ENCODE peak calls at places on chromosomes 6 and 20, in nine cellular contexts. Y is choroid plexus epithelial cell, Q is glutamatergic neuron, K is astrocyte of the cerebellum, J is HFF-Myc, Z is GM20000, R is HCT116, B is stomach, S is ovary. F is an unnamed sample.
A peak's percentile ranks its signal among the peaks of the same experiment; 100 is the strongest.

GRCh38 chr6:16473184-16473907 is 235.0 kb downstream of the GMPR start:
- DNase-seq in K (no peak), R (no peak), J (no peak), Y (no peak), Z (peak; percentile 34), S (no peak), B (no peak), Q (no peak), F (no peak)

GRCh38 chr6:16146028-16146427 is 17.1 kb downstream of the MYLIP start:
- DNase-seq in Y (no peak), K (no peak), S (no peak), J (no peak), Q (no peak), B (no peak), Z (no peak), R (no peak), F (peak; percentile 5)

GRCh38 chr6:155121699-155122098 is 126.6 kb downstream of the TIAM2 start:
- DNase-seq in Q (peak; percentile 80), S (no peak), R (no peak), K (no peak), J (no peak), Z (no peak), Y (no peak), B (no peak), F (no peak)

GRCh38 chr20:57123139-57123903 is 143.1 kb downstream of the BMP7 start:
- DNase-seq in J (no peak), R (no peak), Y (no peak), S (no peak), Q (no peak), B (no peak), K (no peak), Z (no peak), F (no peak)

GRCh38 chr6:155079985-155080452 is 84.9 kb downstream of the TIAM2 start:
- DNase-seq in Q (no peak), R (no peak), J (no peak), Y (no peak), B (no peak), K (no peak), Z (no peak), S (no peak), F (no peak)

GRCh38 chr6:20564269-20564668 is 30.0 kb downstream of the CDKAL1 start:
- DNase-seq in B (no peak), S (no peak), Q (no peak), K (peak; percentile 20), Y (peak; percentile 42), J (no peak), Z (peak; percentile 26), R (peak; percentile 19), F (no peak)

GRCh38 chr6:16729183-16729696 is 32.0 kb downstream of the ATXN1 start:
- DNase-seq in S (no peak), Z (no peak), K (no peak), B (no peak), Y (peak; percentile 74), Q (no peak), J (no peak), R (no peak), F (no peak)

GRCh38 chr6:7461416-7461815 is 71.8 kb downstream of the RIOK1 start:
- DNase-seq in Z (no peak), Q (no peak), Y (no peak), K (no peak), J (no peak), R (no peak), B (no peak), S (no peak), F (no peak)

GRCh38 chr6:109527989-109528388 is 45.0 kb upstream of the ZBTB24 start:
- DNase-seq in Y (peak; percentile 39), Q (no peak), B (no peak), K (no peak), J (no peak), R (peak; percentile 21), S (no peak), Z (no peak), F (no peak)

GRCh38 chr6:170152111-170152926 is 138.6 kb downstream of the DLL1 start:
- DNase-seq in Q (peak; percentile 54), R (no peak), Y (no peak), J (no peak), B (peak; percentile 80), S (no peak), Z (no peak), K (peak; percentile 78), F (peak; percentile 53)

GRCh38 chr6:50956014-50956413 is 137.3 kb downstream of the TFAP2B start:
- DNase-seq in Z (no peak), B (no peak), Y (no peak), K (no peak), J (no peak), S (no peak), R (no peak), Q (no peak), F (no peak)

GRCh38 chr6:165056292-165056691 is 253.1 kb downstream of the C6orf118 start:
- DNase-seq in S (no peak), Q (no peak), Z (no peak), J (no peak), K (no peak), R (no peak), Y (no peak), B (no peak), F (no peak)

GRCh38 chr6:490251-491037 is 98.9 kb downstream of the IRF4 start:
- DNase-seq in R (no peak), S (no peak), Q (no peak), J (no peak), Z (no peak), K (no peak), B (no peak), Y (no peak), F (no peak)

GRCh38 chr6:102717737-102718427 is 1324.4 kb downstream of the GRIK2 start:
- DNase-seq in R (no peak), Q (no peak), K (no peak), Z (no peak), J (no peak), S (no peak), B (no peak), Y (no peak), F (no peak)

GRCh38 chr20:20207291-20207690 is 155.0 kb downstream of the CFAP61 start:
- DNase-seq in S (no peak), Y (no peak), B (no peak), R (no peak), J (no peak), K (no peak), Q (peak; percentile 73), Z (no peak), F (no peak)

GRCh38 chr20:4581838-4582237 is 139.9 kb upstream of the PRND start:
- DNase-seq in Z (no peak), S (no peak), Y (no peak), K (no peak), J (no peak), R (no peak), B (no peak), Q (no peak), F (no peak)
- TF ChIP-seq CTCF in Z (no peak), S (no peak), Y (no peak), K (no peak), J (no peak), R (no peak), B (no peak), Q (peak; percentile 45), F (no peak)

GRCh38 chr6:157982580-157983438 is 1.1 kb downstream of the SYNJ2 start:
- DNase-seq in K (no peak), S (no peak), Q (no peak), J (no peak), R (no peak), Y (peak; percentile 70), B (no peak), Z (peak; percentile 34), F (peak; percentile 49)
- TF ChIP-seq CTCF in K (peak; percentile 54), S (peak; percentile 25), Q (no peak), J (peak; percentile 32), R (peak; percentile 34), Y (peak; percentile 75), B (no peak), Z (no peak), F (peak; percentile 20)

GRCh38 chr20:45097485-45098095 is 3.3 kb downstream of the KCNS1 start:
- DNase-seq in K (no peak), B (no peak), Y (peak; percentile 59), J (no peak), Z (peak; percentile 74), Q (no peak), R (no peak), S (no peak), F (no peak)
- TF ChIP-seq CTCF in K (peak; percentile 40), B (no peak), Y (peak; percentile 57), J (no peak), Z (peak; percentile 36), Q (no peak), R (no peak), S (no peak), F (no peak)

GRCh38 chr6:33746036-33746600 is 587 bp downstream of the IP6K3 start:
- DNase-seq in Y (peak; percentile 76), R (no peak), K (no peak), Q (peak; percentile 62), S (no peak), Z (no peak), B (no peak), J (no peak), F (no peak)
- TF ChIP-seq CTCF in Y (no peak), R (no peak), K (peak; percentile 8), Q (no peak), S (no peak), Z (no peak), B (no peak), J (no peak), F (no peak)

F was measured in Calu3.